ENCODE peak calls at places on chromosomes 2 and 18, in four cellular contexts. Q is HepG2, M is K562, H is H1. S is an unnamed sample.

GRCh38 chr2:26534098-26534864 is 56.4 kb upstream of the OTOF start:
- DNase-seq in Q (no peak), M (peak), H (no peak), S (no peak)

GRCh38 chr18:62767321-62767720 is 52.0 kb downstream of the PHLPP1 start:
- DNase-seq in Q (no peak), M (no peak), H (no peak), S (no peak)

GRCh38 chr18:26205318-26205717 is 20.9 kb upstream of the TAF4B start:
- DNase-seq in Q (no peak), M (no peak), H (no peak), S (no peak)

GRCh38 chr2:166628478-166629136 is 134.6 kb upstream of the SCN7A start:
- DNase-seq in Q (no peak), M (no peak), H (no peak), S (no peak)

GRCh38 chr2:109438773-109439191 is 175.0 kb downstream of the SEPTIN10 start:
- DNase-seq in Q (no peak), M (no peak), H (no peak), S (no peak)

GRCh38 chr2:23476786-23477185 is 91.8 kb downstream of the KLHL29 start:
- DNase-seq in Q (no peak), M (no peak), H (no peak), S (no peak)

GRCh38 chr2:96264086-96264485 is 1.7 kb downstream of the TMEM127 start:
- DNase-seq in Q (no peak), M (no peak), H (no peak), S (no peak)

GRCh38 chr2:15316370-15316814 is 244.7 kb downstream of the NBAS start:
- DNase-seq in Q (no peak), M (no peak), H (no peak), S (no peak)

GRCh38 chr2:217802876-217803638 is 199.7 kb downstream of the TNS1 start:
- DNase-seq in Q (no peak), M (no peak), H (no peak), S (no peak)

GRCh38 chr2:127187081-127187775 is 32.9 kb downstream of the CYP27C1 start:
- DNase-seq in Q (no peak), M (no peak), H (no peak), S (no peak)

GRCh38 chr2:152399003-152399402 is 64.0 kb downstream of the FMNL2 start:
- DNase-seq in Q (no peak), M (no peak), H (no peak), S (no peak)

GRCh38 chr2:79855264-79856006 is 342.6 kb downstream of the CTNNA2 start:
- DNase-seq in Q (no peak), M (peak), H (peak), S (no peak)

GRCh38 chr18:13539050-13539449 is 187.3 kb downstream of the FAM210A start:
- DNase-seq in Q (no peak), M (no peak), H (no peak), S (no peak)

GRCh38 chr2:12106440-12107080 is 360.1 kb downstream of the LPIN1 start:
- DNase-seq in Q (no peak), M (peak), H (no peak), S (no peak)

GRCh38 chr2:60839126-60839813 is 42.1 kb upstream of the REL start:
- DNase-seq in Q (no peak), M (peak), H (peak), S (peak)

GRCh38 chr2:153105829-153106578 is 372.6 kb downstream of the RPRM start:
- DNase-seq in Q (no peak), M (no peak), H (no peak), S (no peak)

GRCh38 chr2:116754371-116755101 is 1060.0 kb upstream of the DDX18 start:
- DNase-seq in Q (no peak), M (no peak), H (peak), S (no peak)

GRCh38 chr2:12074126-12074883 is 327.9 kb downstream of the LPIN1 start:
- DNase-seq in Q (no peak), M (peak), H (no peak), S (peak)

GRCh38 chr2:14910659-14911058 is 278.1 kb downstream of the LRATD1 start:
- DNase-seq in Q (no peak), M (no peak), H (no peak), S (no peak)

GRCh38 chr2:240964221-240964853 is 34.1 kb upstream of the SNED1 start:
- DNase-seq in Q (no peak), M (no peak), H (no peak), S (no peak)

GRCh38 chr2:215436705-215437570 is 1.1 kb upstream of the FN1 start:
- DNase-seq in Q (no peak), M (no peak), H (no peak), S (no peak)

GRCh38 chr2:14535156-14535555 is 97.4 kb upstream of the LRATD1 start:
- DNase-seq in Q (no peak), M (no peak), H (no peak), S (no peak)

GRCh38 chr2:21118302-21118920 is 5.4 kb upstream of the TDRD15 start:
- DNase-seq in Q (peak), M (peak), H (no peak), S (no peak)

GRCh38 chr2:58925676-58926081 is 684.6 kb upstream of the FANCL start:
- DNase-seq in Q (no peak), M (peak), H (no peak), S (no peak)
- TF ChIP-seq SP1 in Q (no peak), M (no peak), H (no peak), S (no peak)

GRCh38 chr2:224869601-224870000 is 153.4 kb upstream of the CCDC195 start:
- DNase-seq in Q (no peak), M (no peak), H (no peak), S (no peak)

GRCh38 chr2:224860786-224861185 is 144.6 kb upstream of the CCDC195 start:
- DNase-seq in Q (no peak), M (no peak), H (no peak), S (no peak)

GRCh38 chr2:224870341-224870740 is 154.2 kb upstream of the CCDC195 start:
- DNase-seq in Q (no peak), M (no peak), H (no peak), S (no peak)

GRCh38 chr2:224861266-224861665 is 145.1 kb upstream of the CCDC195 start:
- DNase-seq in Q (no peak), M (no peak), H (no peak), S (no peak)

GRCh38 chr2:224865016-224865415 is 148.9 kb upstream of the CCDC195 start:
- DNase-seq in Q (no peak), M (no peak), H (no peak), S (no peak)
- TF ChIP-seq BRCA1 in Q (no peak), M (no peak), H (no peak), S (no peak)

DNA sequence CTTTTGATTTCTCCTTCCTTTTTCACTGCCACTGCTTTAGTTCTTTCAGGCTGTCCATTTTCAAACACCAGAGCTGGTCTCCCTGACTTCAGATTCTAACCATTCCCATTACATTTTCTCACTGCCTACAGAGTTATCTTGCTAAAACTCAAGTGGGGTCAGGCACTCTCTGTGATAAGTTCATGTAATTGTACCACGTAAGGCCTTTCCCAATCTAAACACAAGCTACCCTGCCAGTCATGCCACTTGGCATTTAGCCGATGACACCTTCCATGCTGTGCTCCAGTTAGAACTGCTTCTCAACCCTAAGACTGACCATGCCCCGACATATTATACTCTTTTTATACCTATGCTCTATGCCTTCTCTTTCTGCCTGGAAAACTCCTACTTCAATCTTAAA is 592.4 kb downstream of the DPP10 start:
- DNase-seq in Q (no peak), M (no peak), H (no peak), S (no peak)
- TF ChIP-seq JUND in Q (no peak), M (no peak), H (no peak), S (no peak)

GRCh38 chr2:101516833-101517690 is 42.1 kb upstream of the RFX8 start:
- DNase-seq in Q (peak), M (no peak), H (no peak), S (no peak)

GRCh38 chr2:101519173-101519492 is 44.2 kb upstream of the RFX8 start:
- DNase-seq in Q (no peak), M (no peak), H (no peak), S (no peak)

GRCh38 chr2:101520246-101520645 is 45.3 kb upstream of the RFX8 start:
- DNase-seq in Q (no peak), M (no peak), H (no peak), S (no peak)

GRCh38 chr2:101517753-101518152 is 42.8 kb upstream of the RFX8 start:
- DNase-seq in Q (peak), M (no peak), H (no peak), S (no peak)

GRCh38 chr2:101518470-101519172 is 43.7 kb upstream of the RFX8 start:
- DNase-seq in Q (peak), M (peak), H (no peak), S (no peak)
- TF ChIP-seq SP1 in Q (no peak), M (no peak), H (no peak), S (no peak)

GRCh38 chr2:220293966-220294365 is 666.5 kb downstream of the SLC4A3 start:
- DNase-seq in Q (no peak), M (no peak), H (no peak), S (no peak)

GRCh38 chr2:220297093-220297492 is 669.7 kb downstream of the SLC4A3 start:
- DNase-seq in Q (no peak), M (no peak), H (no peak), S (no peak)

GRCh38 chr2:220300806-220301205 is 673.4 kb downstream of the SLC4A3 start:
- DNase-seq in Q (no peak), M (no peak), H (no peak), S (no peak)

GRCh38 chr2:220296174-220296573 is 668.7 kb downstream of the SLC4A3 start:
- DNase-seq in Q (no peak), M (no peak), H (no peak), S (no peak)
- TF ChIP-seq BRCA1 in Q (no peak), M (no peak), H (no peak), S (no peak)

DNA sequence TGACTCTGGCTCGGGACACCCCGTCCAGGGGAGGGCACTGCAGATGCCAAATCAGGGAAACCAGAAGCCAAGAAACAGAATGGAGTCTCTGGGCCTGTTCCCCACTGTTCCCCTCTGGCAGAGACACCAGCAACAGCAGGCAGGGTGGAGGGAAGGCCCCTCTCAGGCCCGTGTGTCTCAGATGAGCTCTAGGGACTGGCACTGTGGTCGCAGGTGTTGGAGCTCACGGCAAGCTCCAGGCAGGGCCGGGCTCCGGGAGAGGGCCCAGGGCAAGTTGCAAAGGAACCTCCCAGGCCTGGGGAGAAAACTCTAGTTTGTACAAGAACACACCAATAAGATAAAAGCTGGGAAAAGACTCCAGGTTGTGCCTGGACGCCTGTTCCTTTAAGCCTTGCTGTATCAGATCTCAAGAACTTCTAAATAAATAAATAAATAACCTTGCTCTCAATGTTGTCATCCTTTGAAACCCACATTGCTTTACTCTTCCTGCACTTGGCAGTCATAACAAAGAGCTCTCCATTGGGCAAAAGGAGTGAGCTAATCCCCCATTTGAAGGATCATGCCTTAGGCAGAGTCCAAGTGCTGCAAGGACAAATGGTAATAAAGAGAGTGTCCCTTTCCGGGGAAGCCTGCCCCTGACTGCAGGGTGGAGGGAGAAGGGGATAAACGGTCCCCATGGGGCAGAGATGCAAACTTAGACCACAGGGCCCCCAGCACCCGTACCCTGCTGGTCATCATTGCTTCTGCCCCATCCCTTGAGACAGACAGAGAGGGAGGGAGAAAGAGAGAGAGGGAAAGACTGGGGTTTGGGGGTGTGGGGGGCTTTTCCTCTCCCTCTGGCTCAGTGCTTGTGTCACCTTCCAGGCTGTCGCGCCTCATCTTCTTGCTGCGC is 33.3 kb downstream of the CNGA3 start:
- DNase-seq in Q (no peak), M (no peak), H (no peak), S (no peak)
- TF ChIP-seq JUND in Q (no peak), M (no peak), H (no peak), S (no peak)

GRCh38 chr2:43293744-43294695 is 67.6 kb upstream of the ZFP36L2 start:
- DNase-seq in Q (peak), M (peak), H (no peak), S (peak)
- TF ChIP-seq SP1 in Q (no peak), M (no peak), H (no peak), S (peak)

DNA sequence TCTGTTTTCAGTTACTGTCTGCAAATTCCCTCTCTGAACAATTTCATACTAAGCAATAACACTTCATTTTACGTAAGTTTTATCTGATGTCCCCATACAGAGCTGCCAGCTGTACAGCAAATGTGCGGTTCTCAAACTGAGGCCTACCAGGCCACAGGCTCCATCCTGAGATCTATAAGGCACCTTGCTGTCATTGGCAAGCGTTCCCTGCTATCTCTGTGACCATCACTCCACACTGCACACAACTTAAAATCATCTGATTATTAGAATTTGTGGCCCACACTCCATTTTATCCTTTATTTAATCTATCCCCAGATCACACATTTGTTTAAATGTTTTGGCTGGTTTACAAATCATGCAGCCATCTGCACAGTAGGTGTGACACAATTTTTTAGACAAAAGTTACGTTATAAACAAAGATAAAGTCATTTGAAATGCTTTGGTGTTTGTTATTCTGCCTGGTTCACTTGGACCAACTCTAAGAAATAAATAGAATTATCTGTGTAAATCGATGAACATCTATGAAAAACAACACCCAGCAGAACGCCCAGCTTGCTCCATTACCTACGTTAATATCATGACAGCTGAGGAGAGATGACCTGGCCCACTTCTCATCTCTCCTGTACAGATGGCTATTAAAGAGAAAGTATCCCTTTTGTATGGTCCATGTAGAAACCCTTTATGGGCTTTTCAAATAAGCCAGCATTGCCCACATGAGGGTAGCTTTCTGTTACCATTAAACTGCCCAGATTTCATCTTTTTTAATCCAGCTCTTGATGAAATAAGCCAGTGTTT is 162.4 kb downstream of the ZNF521 start:
- DNase-seq in Q (no peak), M (no peak), H (no peak), S (no peak)
- TF ChIP-seq BRCA1 in Q (no peak), M (no peak), H (no peak), S (no peak)

DNA sequence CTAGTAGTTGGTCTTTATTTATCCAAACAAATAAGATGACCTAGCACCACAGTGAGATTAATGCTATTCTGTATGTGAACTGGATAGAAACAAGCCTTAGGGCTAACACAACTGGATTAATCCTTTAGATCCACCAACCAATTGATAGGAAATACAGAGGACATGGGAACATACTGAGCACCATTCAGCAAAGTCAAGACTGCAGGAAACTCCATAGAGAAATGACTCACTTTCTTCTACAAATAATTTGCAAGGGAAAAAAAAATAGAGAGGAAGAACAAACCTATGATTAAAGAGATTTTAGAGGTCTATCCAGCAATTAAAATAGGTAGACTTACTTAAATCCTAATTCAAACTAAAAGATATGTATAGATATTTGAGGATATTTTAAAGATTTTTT is 23.9 kb downstream of the WDFY1 start:
- DNase-seq in Q (no peak), M (no peak), H (no peak), S (no peak)
- TF ChIP-seq JUND in Q (no peak), M (no peak), H (no peak), S (no peak)

DNA sequence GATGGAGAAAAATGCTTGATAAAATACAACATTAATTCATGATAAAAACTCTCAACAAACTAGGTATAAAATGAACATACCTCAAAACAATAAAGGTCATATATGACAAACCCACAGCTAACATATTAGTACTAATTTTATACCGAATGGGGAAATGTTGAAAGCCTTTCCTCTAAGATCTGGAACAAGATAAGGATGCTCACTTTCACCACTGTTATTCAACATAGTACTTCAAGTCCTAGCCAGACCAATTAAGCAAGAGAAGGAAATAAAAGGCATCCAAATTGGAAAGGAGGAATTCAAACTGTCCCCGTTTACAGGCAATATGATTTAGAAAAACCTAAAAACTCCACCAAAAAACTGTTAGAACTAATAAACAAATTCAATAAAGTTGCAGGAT is 61.5 kb upstream of the CTIF start:
- DNase-seq in Q (no peak), M (no peak), H (no peak), S (no peak)
- TF ChIP-seq SP1 in Q (no peak), M (no peak), H (no peak), S (no peak)

S was measured in GM12878.